ENCODE peak calls at places on chromosome 13, in eight cellular contexts. I is H54; P is astrocyte of the spinal cord; H is hypothalamus; S is CD8-positive, alpha-beta memory T cell; F is tibial artery; D is stimulated activated CD4-positive, alpha-beta T cell treated with anti-CD3 and anti-CD28 coated beads, Interleukin-2, amount 100 ng/mL, for 24 hours; C is HFF-Myc. M is an unnamed sample.

GRCh38 chr13:75482070-75482819 is at the start of gene TBC1D4:
- DNase-seq in I (peak), P (peak), H (no peak), S (peak), F (peak), D (peak), C (peak), M (peak)

GRCh38 chr13:92806215-92806614 is 420.4 kb upstream of the GPC6 start:
- DNase-seq in I (peak), P (peak), H (no peak), S (no peak), F (no peak), D (no peak), C (no peak), M (no peak)

GRCh38 chr13:110616103-110617101 is 1.1 kb downstream of the NAXD start:
- DNase-seq in I (peak), P (peak), H (no peak), S (no peak), F (peak), D (peak), C (no peak), M (peak)

GRCh38 chr13:66689628-66690027 is 540.5 kb downstream of the PCDH9 start:
- DNase-seq in I (no peak), P (peak), H (no peak), S (no peak), F (no peak), D (no peak), C (no peak), M (no peak)

GRCh38 chr13:94332360-94333040 is 147.0 kb downstream of the DCT start:
- DNase-seq in I (no peak), P (no peak), H (no peak), S (no peak), F (no peak), D (no peak), C (no peak), M (no peak)

GRCh38 chr13:111956261-111957151 is 110.4 kb upstream of the SOX1 start:
- DNase-seq in I (no peak), P (no peak), H (no peak), S (no peak), F (no peak), D (no peak), C (no peak), M (no peak)

GRCh38 chr13:63088226-63088625 is 1672.6 kb upstream of the PCDH20 start:
- DNase-seq in I (no peak), P (peak), H (no peak), S (no peak), F (no peak), D (no peak), C (no peak), M (no peak)

GRCh38 chr13:27997904-27998522 is 9.5 kb upstream of the URAD start:
- DNase-seq in I (no peak), P (peak), H (no peak), S (no peak), F (peak), D (no peak), C (no peak), M (peak)

GRCh38 chr13:36820222-36820621 is 1.2 kb downstream of the RFXAP start:
- DNase-seq in I (no peak), P (peak), H (no peak), S (no peak), F (no peak), D (no peak), C (no peak), M (no peak)

GRCh38 chr13:95896302-95896701 is 156.9 kb downstream of the UGGT2 start:
- DNase-seq in I (no peak), P (peak), H (no peak), S (no peak), F (no peak), D (no peak), C (no peak), M (no peak)

GRCh38 chr13:48775804-48776203 is 122.1 kb downstream of the CYSLTR2 start:
- DNase-seq in I (no peak), P (peak), H (no peak), S (no peak), F (no peak), D (no peak), C (peak), M (no peak)

M was measured in activated T-cell treated with anti-CD3 and anti-CD28 coated beads, Interleukin-2, amount 50 U/mL, for 48 hours.